ENCODE peak calls at places on chromosomes 6 and 20, in ten cellular contexts. One of them, this sample, is unnamed.

GRCh38 chr20:45407067-45407745 is 883 bp upstream of the DBNDD2 start:
- DNase-seq in fibroblast of lung: peak; percentile 28
- DNase-seq in body of pancreas: peak; percentile 45
- DNase-seq in heart right ventricle: peak; percentile 76
- DNase-seq in MM.1S: no peak
- DNase-seq in pancreas: peak; percentile 84
- DNase-seq in adrenal gland: peak; percentile 79
- DNase-seq in CD4-positive, CD25-positive, alpha-beta regulatory T cell: peak; percentile 8
- DNase-seq in neural progenitor cell: peak; percentile 55
- DNase-seq in prostate gland: no peak
- DNase-seq in this sample: no peak

GRCh38 chr20:24830649-24831048 is 118.4 kb upstream of the CST7 start:
- DNase-seq in fibroblast of lung: no peak
- DNase-seq in pancreas: no peak
- DNase-seq in MM.1S: no peak
- DNase-seq in adrenal gland: no peak
- DNase-seq in prostate gland: no peak
- DNase-seq in neural progenitor cell: no peak
- DNase-seq in body of pancreas: no peak
- DNase-seq in CD4-positive, CD25-positive, alpha-beta regulatory T cell: no peak
- DNase-seq in heart right ventricle: no peak
- DNase-seq in this sample: no peak

GRCh38 chr6:129345890-129346289 is 364.1 kb downstream of the ARHGAP18 start:
- DNase-seq in prostate gland: no peak
- DNase-seq in heart right ventricle: no peak
- DNase-seq in pancreas: no peak
- DNase-seq in fibroblast of lung: peak; percentile 87
- DNase-seq in MM.1S: no peak
- DNase-seq in adrenal gland: no peak
- DNase-seq in CD4-positive, CD25-positive, alpha-beta regulatory T cell: no peak
- DNase-seq in neural progenitor cell: no peak
- DNase-seq in body of pancreas: no peak
- DNase-seq in this sample: no peak

GRCh38 chr6:41080623-41081022 is 7.8 kb downstream of the NFYA start:
- DNase-seq in prostate gland: no peak
- DNase-seq in heart right ventricle: no peak
- DNase-seq in pancreas: no peak
- DNase-seq in CD4-positive, CD25-positive, alpha-beta regulatory T cell: peak; percentile 75
- DNase-seq in adrenal gland: no peak
- DNase-seq in MM.1S: no peak
- DNase-seq in fibroblast of lung: no peak
- DNase-seq in body of pancreas: no peak
- DNase-seq in neural progenitor cell: no peak
- DNase-seq in this sample: no peak

GRCh38 chr6:27553123-27553904 is 80.4 kb upstream of the ZNF184 start:
- DNase-seq in fibroblast of lung: peak; percentile 55
- DNase-seq in body of pancreas: no peak
- DNase-seq in heart right ventricle: no peak
- DNase-seq in adrenal gland: no peak
- DNase-seq in neural progenitor cell: peak; percentile 68
- DNase-seq in pancreas: no peak
- DNase-seq in CD4-positive, CD25-positive, alpha-beta regulatory T cell: peak; percentile 23
- DNase-seq in prostate gland: no peak
- DNase-seq in MM.1S: peak; percentile 64
- DNase-seq in this sample: no peak

GRCh38 chr6:148548065-148548748 is 198.6 kb upstream of the UST start:
- DNase-seq in fibroblast of lung: no peak
- DNase-seq in MM.1S: no peak
- DNase-seq in pancreas: no peak
- DNase-seq in CD4-positive, CD25-positive, alpha-beta regulatory T cell: no peak
- DNase-seq in prostate gland: no peak
- DNase-seq in neural progenitor cell: no peak
- DNase-seq in heart right ventricle: no peak
- DNase-seq in body of pancreas: no peak
- DNase-seq in adrenal gland: peak; percentile 55
- DNase-seq in this sample: no peak

GRCh38 chr6:157989541-157990289 is 8.1 kb downstream of the SYNJ2 start:
- DNase-seq in heart right ventricle: peak; percentile 63
- DNase-seq in CD4-positive, CD25-positive, alpha-beta regulatory T cell: no peak
- DNase-seq in MM.1S: no peak
- DNase-seq in fibroblast of lung: peak; percentile 71
- DNase-seq in neural progenitor cell: no peak
- DNase-seq in adrenal gland: peak; percentile 93
- DNase-seq in body of pancreas: peak; percentile 95
- DNase-seq in prostate gland: peak; percentile 85
- DNase-seq in pancreas: peak; percentile 98
- DNase-seq in this sample: no peak

GRCh38 chr6:44504321-44504761 is 116.8 kb downstream of the CDC5L start:
- DNase-seq in neural progenitor cell: no peak
- DNase-seq in prostate gland: no peak
- DNase-seq in MM.1S: no peak
- DNase-seq in pancreas: no peak
- DNase-seq in fibroblast of lung: peak; percentile 97
- DNase-seq in body of pancreas: no peak
- DNase-seq in CD4-positive, CD25-positive, alpha-beta regulatory T cell: no peak
- DNase-seq in adrenal gland: peak; percentile 52
- DNase-seq in heart right ventricle: no peak
- DNase-seq in this sample: no peak

GRCh38 chr6:130406935-130407532 is 41.2 kb downstream of the TMEM200A start:
- DNase-seq in adrenal gland: no peak
- DNase-seq in neural progenitor cell: no peak
- DNase-seq in heart right ventricle: no peak
- DNase-seq in MM.1S: no peak
- DNase-seq in CD4-positive, CD25-positive, alpha-beta regulatory T cell: no peak
- DNase-seq in prostate gland: no peak
- DNase-seq in body of pancreas: no peak
- DNase-seq in pancreas: no peak
- DNase-seq in fibroblast of lung: no peak
- DNase-seq in this sample: no peak

GRCh38 chr6:31794866-31795615 is 511 bp downstream of the VARS1 start:
- DNase-seq in neural progenitor cell: no peak
- DNase-seq in adrenal gland: no peak
- DNase-seq in fibroblast of lung: peak; percentile 52
- DNase-seq in MM.1S: no peak
- DNase-seq in heart right ventricle: peak; percentile 34
- DNase-seq in CD4-positive, CD25-positive, alpha-beta regulatory T cell: no peak
- DNase-seq in pancreas: peak; percentile 89
- DNase-seq in prostate gland: peak; percentile 24
- DNase-seq in body of pancreas: no peak
- DNase-seq in this sample: no peak

GRCh38 chr6:2450546-2450945 is 205.1 kb upstream of the GMDS start:
- DNase-seq in body of pancreas: peak; percentile 72
- DNase-seq in MM.1S: no peak
- DNase-seq in heart right ventricle: peak; percentile 78
- DNase-seq in adrenal gland: peak; percentile 78
- DNase-seq in fibroblast of lung: no peak
- DNase-seq in CD4-positive, CD25-positive, alpha-beta regulatory T cell: no peak
- DNase-seq in prostate gland: peak; percentile 38
- DNase-seq in neural progenitor cell: no peak
- DNase-seq in pancreas: peak; percentile 60
- DNase-seq in this sample: no peak

GRCh38 chr6:43268348-43268685 is 25.0 kb downstream of the TTBK1 start:
- DNase-seq in CD4-positive, CD25-positive, alpha-beta regulatory T cell: no peak
- DNase-seq in pancreas: no peak
- DNase-seq in body of pancreas: peak; percentile 46
- DNase-seq in prostate gland: no peak
- DNase-seq in heart right ventricle: peak; percentile 71
- DNase-seq in MM.1S: no peak
- DNase-seq in adrenal gland: no peak
- DNase-seq in neural progenitor cell: no peak
- DNase-seq in fibroblast of lung: no peak
- DNase-seq in this sample: no peak

GRCh38 chr20:8299921-8300320 is 167.9 kb downstream of the PLCB1 start:
- DNase-seq in prostate gland: no peak
- DNase-seq in heart right ventricle: no peak
- DNase-seq in fibroblast of lung: peak; percentile 37
- DNase-seq in CD4-positive, CD25-positive, alpha-beta regulatory T cell: no peak
- DNase-seq in adrenal gland: no peak
- DNase-seq in MM.1S: no peak
- DNase-seq in body of pancreas: no peak
- DNase-seq in neural progenitor cell: no peak
- DNase-seq in pancreas: no peak
- DNase-seq in this sample: no peak

GRCh38 chr6:36290668-36291620 is 21.1 kb downstream of the PNPLA1 start:
- DNase-seq in heart right ventricle: no peak
- DNase-seq in CD4-positive, CD25-positive, alpha-beta regulatory T cell: no peak
- DNase-seq in body of pancreas: peak; percentile 35
- DNase-seq in adrenal gland: peak; percentile 86
- DNase-seq in prostate gland: no peak
- DNase-seq in fibroblast of lung: peak; percentile 10
- DNase-seq in neural progenitor cell: no peak
- DNase-seq in MM.1S: no peak
- DNase-seq in pancreas: no peak
- DNase-seq in this sample: no peak

GRCh38 chr20:32252189-32252588 is 25.3 kb upstream of the KIF3B start:
- DNase-seq in prostate gland: no peak
- DNase-seq in body of pancreas: no peak
- DNase-seq in fibroblast of lung: no peak
- DNase-seq in MM.1S: no peak
- DNase-seq in CD4-positive, CD25-positive, alpha-beta regulatory T cell: peak; percentile 52
- DNase-seq in pancreas: no peak
- DNase-seq in heart right ventricle: no peak
- DNase-seq in adrenal gland: no peak
- DNase-seq in neural progenitor cell: no peak
- DNase-seq in this sample: no peak

GRCh38 chr20:37627060-37627766 is 66.6 kb upstream of the CTNNBL1 start:
- DNase-seq in heart right ventricle: peak; percentile 37
- DNase-seq in adrenal gland: peak; percentile 55
- DNase-seq in MM.1S: peak; percentile 54
- DNase-seq in body of pancreas: peak; percentile 19
- DNase-seq in prostate gland: peak; percentile 13
- DNase-seq in pancreas: peak; percentile 41
- DNase-seq in neural progenitor cell: peak; percentile 88
- DNase-seq in fibroblast of lung: peak; percentile 54
- DNase-seq in CD4-positive, CD25-positive, alpha-beta regulatory T cell: peak; percentile 38
- DNase-seq in this sample: no peak

GRCh38 chr6:34341481-34341971 is 50.9 kb downstream of the NUDT3 start:
- DNase-seq in body of pancreas: peak; percentile 25
- DNase-seq in adrenal gland: no peak
- DNase-seq in prostate gland: peak; percentile 18
- DNase-seq in fibroblast of lung: peak; percentile 69
- DNase-seq in neural progenitor cell: no peak
- DNase-seq in MM.1S: no peak
- DNase-seq in CD4-positive, CD25-positive, alpha-beta regulatory T cell: no peak
- DNase-seq in pancreas: no peak
- DNase-seq in heart right ventricle: no peak
- DNase-seq in this sample: no peak

GRCh38 chr20:45810191-45810590 is 2.3 kb upstream of the UBE2C start:
- DNase-seq in prostate gland: no peak
- DNase-seq in fibroblast of lung: no peak
- DNase-seq in pancreas: no peak
- DNase-seq in neural progenitor cell: no peak
- DNase-seq in adrenal gland: no peak
- DNase-seq in CD4-positive, CD25-positive, alpha-beta regulatory T cell: no peak
- DNase-seq in heart right ventricle: no peak
- DNase-seq in MM.1S: no peak
- DNase-seq in body of pancreas: no peak
- DNase-seq in this sample: no peak

DNA sequence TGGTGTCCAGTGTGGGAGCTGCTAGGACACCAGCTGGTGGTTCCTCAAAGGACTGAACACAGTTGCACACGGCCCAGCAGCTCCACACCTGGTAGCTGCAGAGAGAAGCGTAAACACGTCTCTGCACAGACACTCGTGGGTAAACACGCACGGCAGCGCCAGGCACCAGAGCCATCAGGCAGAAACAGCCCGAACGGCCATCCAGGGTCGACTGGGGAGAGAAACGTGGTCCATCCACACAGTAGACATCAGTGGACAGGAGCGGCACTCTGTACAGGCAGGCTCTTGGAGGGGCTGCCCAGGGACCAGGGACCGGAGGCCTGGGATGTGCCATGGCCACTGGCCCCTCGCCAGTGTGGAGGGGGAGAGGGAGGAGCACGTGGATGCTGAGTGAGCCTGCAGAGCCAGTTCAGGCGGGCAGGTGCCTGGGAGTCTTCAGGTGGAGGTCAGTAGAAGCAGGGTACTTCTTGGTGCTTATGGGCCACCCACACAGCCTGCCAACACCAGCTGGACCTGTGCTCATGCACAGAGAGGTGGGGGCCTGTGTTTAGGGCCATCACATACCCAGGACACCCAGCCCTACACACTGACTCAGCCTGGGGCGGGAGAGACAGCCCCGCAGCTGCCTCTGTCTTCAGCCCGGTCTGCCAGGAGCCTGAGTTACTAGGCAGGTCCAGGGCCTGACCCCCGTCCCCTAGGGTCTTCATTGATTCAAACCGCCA is 7.5 kb upstream of the LAMA5 start:
- DNase-seq in adrenal gland: no peak
- DNase-seq in fibroblast of lung: no peak
- DNase-seq in prostate gland: no peak
- DNase-seq in pancreas: no peak
- DNase-seq in body of pancreas: no peak
- DNase-seq in CD4-positive, CD25-positive, alpha-beta regulatory T cell: no peak
- DNase-seq in MM.1S: no peak
- DNase-seq in neural progenitor cell: no peak
- DNase-seq in heart right ventricle: no peak
- DNase-seq in this sample: no peak
- H3K4me1 ChIP-seq in adrenal gland: peaks cover 20% of the 10 kb centered on the region
- H3K4me1 ChIP-seq in fibroblast of lung: peaks cover 38% of the 10 kb centered on the region
- H3K4me1 ChIP-seq in prostate gland: peaks cover 21% of the 10 kb centered on the region
- H3K4me1 ChIP-seq in pancreas: peaks cover 5% of the 10 kb centered on the region
- H3K4me1 ChIP-seq in body of pancreas: peaks cover 55% of the 10 kb centered on the region
- H3K4me1 ChIP-seq in CD4-positive, CD25-positive, alpha-beta regulatory T cell: no peaks in the 10 kb centered on the region
- H3K4me1 ChIP-seq in MM.1S: no peaks in the 10 kb centered on the region
- H3K4me1 ChIP-seq in neural progenitor cell: peaks cover 24% of the 10 kb centered on the region
- H3K4me1 ChIP-seq in heart right ventricle: peaks cover 41% of the 10 kb centered on the region
- H3K4me1 ChIP-seq in this sample: peaks cover 18% of the 10 kb centered on the region

GRCh38 chr20:397432-398237 is 10.5 kb upstream of the RBCK1 start:
- DNase-seq in neural progenitor cell: no peak
- DNase-seq in body of pancreas: no peak
- DNase-seq in MM.1S: no peak
- DNase-seq in prostate gland: no peak
- DNase-seq in fibroblast of lung: no peak
- DNase-seq in pancreas: no peak
- DNase-seq in adrenal gland: no peak
- DNase-seq in heart right ventricle: no peak
- DNase-seq in CD4-positive, CD25-positive, alpha-beta regulatory T cell: no peak
- DNase-seq in this sample: no peak
- H3K36me3 ChIP-seq in neural progenitor cell: no peaks in the 10 kb centered on the region
- H3K36me3 ChIP-seq in body of pancreas: no peaks in the 10 kb centered on the region
- H3K36me3 ChIP-seq in MM.1S: peaks cover 4% of the 10 kb centered on the region
- H3K36me3 ChIP-seq in prostate gland: no peaks in the 10 kb centered on the region
- H3K36me3 ChIP-seq in fibroblast of lung: peaks cover 14% of the 10 kb centered on the region
- H3K36me3 ChIP-seq in pancreas: peaks cover 17% of the 10 kb centered on the region
- H3K36me3 ChIP-seq in adrenal gland: peaks cover 17% of the 10 kb centered on the region
- H3K36me3 ChIP-seq in heart right ventricle: peaks cover 53% of the 10 kb centered on the region
- H3K36me3 ChIP-seq in CD4-positive, CD25-positive, alpha-beta regulatory T cell: peaks cover 48% of the 10 kb centered on the region
- H3K36me3 ChIP-seq in this sample: peaks cover 7% of the 10 kb centered on the region

GRCh38 chr20:20358801-20359200 is 9.1 kb upstream of the INSM1 start:
- DNase-seq in neural progenitor cell: no peak
- DNase-seq in body of pancreas: no peak
- DNase-seq in fibroblast of lung: no peak
- DNase-seq in adrenal gland: no peak
- DNase-seq in heart right ventricle: no peak
- DNase-seq in pancreas: no peak
- DNase-seq in MM.1S: peak; percentile 66
- DNase-seq in CD4-positive, CD25-positive, alpha-beta regulatory T cell: no peak
- DNase-seq in prostate gland: no peak
- DNase-seq in this sample: no peak
- H3K27me3 ChIP-seq in neural progenitor cell: peaks cover 57% of the 10 kb centered on the region
- H3K27me3 ChIP-seq in body of pancreas: peaks cover 7% of the 10 kb centered on the region
- H3K27me3 ChIP-seq in fibroblast of lung: peaks cover 28% of the 10 kb centered on the region
- H3K27me3 ChIP-seq in adrenal gland: peaks cover 15% of the 10 kb centered on the region
- H3K27me3 ChIP-seq in heart right ventricle: no peaks in the 10 kb centered on the region
- H3K27me3 ChIP-seq in pancreas: peaks cover 1% of the 10 kb centered on the region
- H3K27me3 ChIP-seq in MM.1S: peaks cover 29% of the 10 kb centered on the region
- H3K27me3 ChIP-seq in CD4-positive, CD25-positive, alpha-beta regulatory T cell: peaks cover 21% of the 10 kb centered on the region
- H3K27me3 ChIP-seq in prostate gland: peaks cover 3% of the 10 kb centered on the region
- H3K27me3 ChIP-seq in this sample: no peaks in the 10 kb centered on the region

GRCh38 chr6:126682440-126682839 is 342.5 kb downstream of the CENPW start:
- DNase-seq in adrenal gland: no peak
- DNase-seq in fibroblast of lung: no peak
- DNase-seq in CD4-positive, CD25-positive, alpha-beta regulatory T cell: no peak
- DNase-seq in MM.1S: no peak
- DNase-seq in neural progenitor cell: no peak
- DNase-seq in pancreas: no peak
- DNase-seq in prostate gland: no peak
- DNase-seq in body of pancreas: no peak
- DNase-seq in heart right ventricle: no peak
- DNase-seq in this sample: no peak
- H3K4me1 ChIP-seq in adrenal gland: no peaks in the 10 kb centered on the region
- H3K4me1 ChIP-seq in fibroblast of lung: no peaks in the 10 kb centered on the region
- H3K4me1 ChIP-seq in CD4-positive, CD25-positive, alpha-beta regulatory T cell: no peaks in the 10 kb centered on the region
- H3K4me1 ChIP-seq in MM.1S: no peaks in the 10 kb centered on the region
- H3K4me1 ChIP-seq in neural progenitor cell: no peaks in the 10 kb centered on the region
- H3K4me1 ChIP-seq in pancreas: no peaks in the 10 kb centered on the region
- H3K4me1 ChIP-seq in prostate gland: no peaks in the 10 kb centered on the region
- H3K4me1 ChIP-seq in body of pancreas: no peaks in the 10 kb centered on the region
- H3K4me1 ChIP-seq in heart right ventricle: no peaks in the 10 kb centered on the region
- H3K4me1 ChIP-seq in this sample: no peaks in the 10 kb centered on the region